ENCODE peak calls at places on chromosomes 13 and 19, in five cellular contexts. One of them, this sample, is unnamed.

GRCh38 chr19:51547397-51548212 is 16.1 kb upstream of the SIGLEC6 start:
- DNase-seq in H1: no peak
- DNase-seq in SK-N-SH: no peak
- DNase-seq in K562: peak
- DNase-seq in GM12878: no peak
- DNase-seq in this sample: no peak

GRCh38 chr19:1249298-1249989 is 1.1 kb downstream of the MIDN start:
- DNase-seq in H1: peak
- DNase-seq in SK-N-SH: peak
- DNase-seq in K562: peak
- DNase-seq in GM12878: no peak
- DNase-seq in this sample: peak

GRCh38 chr13:85091835-85092234 is 707.4 kb downstream of the SLITRK6 start:
- DNase-seq in H1: no peak
- DNase-seq in SK-N-SH: no peak
- DNase-seq in K562: no peak
- DNase-seq in GM12878: no peak
- DNase-seq in this sample: no peak

GRCh38 chr19:35000647-35001501 is 751 bp downstream of the GRAMD1A start:
- DNase-seq in H1: no peak
- DNase-seq in SK-N-SH: peak
- DNase-seq in K562: peak
- DNase-seq in GM12878: no peak
- DNase-seq in this sample: no peak

GRCh38 chr13:48318714-48319457 is 15.3 kb downstream of the RB1 start:
- DNase-seq in H1: no peak
- DNase-seq in SK-N-SH: no peak
- DNase-seq in K562: no peak
- DNase-seq in GM12878: no peak
- DNase-seq in this sample: no peak

GRCh38 chr19:41324921-41325639 is 15.1 kb downstream of the CCDC97 start:
- DNase-seq in H1: peak
- DNase-seq in SK-N-SH: peak
- DNase-seq in K562: peak
- DNase-seq in GM12878: no peak
- DNase-seq in this sample: no peak

GRCh38 chr19:5093297-5093858 is 124.5 kb downstream of the KDM4B start:
- DNase-seq in H1: no peak
- DNase-seq in SK-N-SH: no peak
- DNase-seq in K562: peak
- DNase-seq in GM12878: no peak
- DNase-seq in this sample: no peak

GRCh38 chr19:4695224-4695731 is 25.1 kb upstream of the MYDGF start:
- DNase-seq in H1: no peak
- DNase-seq in SK-N-SH: no peak
- DNase-seq in K562: no peak
- DNase-seq in GM12878: no peak
- DNase-seq in this sample: no peak

GRCh38 chr19:55333870-55334269 is 5.8 kb upstream of the KMT5C start:
- DNase-seq in H1: no peak
- DNase-seq in SK-N-SH: no peak
- DNase-seq in K562: no peak
- DNase-seq in GM12878: no peak
- DNase-seq in this sample: no peak

GRCh38 chr13:101019126-101019525 is 344.5 kb upstream of the TMTC4 start:
- DNase-seq in H1: no peak
- DNase-seq in SK-N-SH: no peak
- DNase-seq in K562: no peak
- DNase-seq in GM12878: no peak
- DNase-seq in this sample: no peak

GRCh38 chr19:52734340-52734892 is 428 bp downstream of the ZNF611 start:
- DNase-seq in H1: no peak
- DNase-seq in SK-N-SH: peak
- DNase-seq in K562: peak
- DNase-seq in GM12878: no peak
- DNase-seq in this sample: no peak

GRCh38 chr19:11273989-11274388 is 11.7 kb upstream of the DOCK6 start:
- DNase-seq in H1: no peak
- DNase-seq in SK-N-SH: no peak
- DNase-seq in K562: no peak
- DNase-seq in GM12878: no peak
- DNase-seq in this sample: no peak

GRCh38 chr19:47075941-47076340 is 27.5 kb upstream of the TMEM160 start:
- DNase-seq in H1: no peak
- DNase-seq in SK-N-SH: no peak
- DNase-seq in K562: no peak
- DNase-seq in GM12878: no peak
- DNase-seq in this sample: no peak

GRCh38 chr13:110525328-110526319 is 35.9 kb downstream of the RAB20 start:
- DNase-seq in H1: no peak
- DNase-seq in SK-N-SH: no peak
- DNase-seq in K562: no peak
- DNase-seq in GM12878: peak
- DNase-seq in this sample: no peak

GRCh38 chr13:101869553-101869952 is 417.1 kb downstream of the ITGBL1 start:
- DNase-seq in H1: no peak
- DNase-seq in SK-N-SH: no peak
- DNase-seq in K562: no peak
- DNase-seq in GM12878: no peak
- DNase-seq in this sample: no peak

GRCh38 chr19:30004403-30004802 is 62.4 kb downstream of the URI1 start:
- DNase-seq in H1: no peak
- DNase-seq in SK-N-SH: no peak
- DNase-seq in K562: no peak
- DNase-seq in GM12878: no peak
- DNase-seq in this sample: no peak

GRCh38 chr19:13428352-13428751 is 77.9 kb downstream of the CACNA1A start:
- DNase-seq in H1: peak
- DNase-seq in SK-N-SH: peak
- DNase-seq in K562: peak
- DNase-seq in GM12878: no peak
- DNase-seq in this sample: peak

GRCh38 chr19:4266253-4267000 is 12.6 kb upstream of the SHD start:
- DNase-seq in H1: no peak
- DNase-seq in SK-N-SH: no peak
- DNase-seq in K562: no peak
- DNase-seq in GM12878: no peak
- DNase-seq in this sample: no peak

GRCh38 chr19:2154587-2155075 is 3.3 kb upstream of the AP3D1 start:
- DNase-seq in H1: no peak
- DNase-seq in SK-N-SH: no peak
- DNase-seq in K562: no peak
- DNase-seq in GM12878: no peak
- DNase-seq in this sample: no peak

GRCh38 chr13:38866649-38867048 is 124.0 kb downstream of the STOML3 start:
- DNase-seq in H1: no peak
- DNase-seq in SK-N-SH: no peak
- DNase-seq in K562: no peak
- DNase-seq in GM12878: no peak
- DNase-seq in this sample: no peak

GRCh38 chr19:35438527-35438926 is 9.5 kb upstream of the FFAR2 start:
- DNase-seq in H1: no peak
- DNase-seq in SK-N-SH: no peak
- DNase-seq in K562: no peak
- DNase-seq in GM12878: no peak
- DNase-seq in this sample: no peak

GRCh38 chr19:18737954-18738351 is 53.2 kb downstream of the COMP start:
- DNase-seq in H1: no peak
- DNase-seq in SK-N-SH: no peak
- DNase-seq in K562: no peak
- DNase-seq in GM12878: no peak
- DNase-seq in this sample: no peak

GRCh38 chr13:92175330-92175729 is 776.9 kb downstream of the GPC5 start:
- DNase-seq in H1: no peak
- DNase-seq in SK-N-SH: peak
- DNase-seq in K562: no peak
- DNase-seq in GM12878: no peak
- DNase-seq in this sample: no peak

GRCh38 chr13:111245781-111246384 is 74.6 kb upstream of the TEX29 start:
- DNase-seq in H1: no peak
- DNase-seq in SK-N-SH: no peak
- DNase-seq in K562: no peak
- DNase-seq in GM12878: no peak
- DNase-seq in this sample: no peak

GRCh38 chr13:94557836-94558235 is 38.1 kb downstream of the TGDS start:
- DNase-seq in H1: no peak
- DNase-seq in SK-N-SH: no peak
- DNase-seq in K562: no peak
- DNase-seq in GM12878: no peak
- DNase-seq in this sample: no peak

GRCh38 chr13:94556646-94557045 is 39.3 kb downstream of the TGDS start:
- DNase-seq in H1: no peak
- DNase-seq in SK-N-SH: no peak
- DNase-seq in K562: no peak
- DNase-seq in GM12878: no peak
- DNase-seq in this sample: no peak

GRCh38 chr13:94559201-94559795 is 36.7 kb downstream of the TGDS start:
- DNase-seq in H1: no peak
- DNase-seq in SK-N-SH: no peak
- DNase-seq in K562: no peak
- DNase-seq in GM12878: no peak
- DNase-seq in this sample: no peak

GRCh38 chr13:94556016-94556415 is 39.9 kb downstream of the TGDS start:
- DNase-seq in H1: no peak
- DNase-seq in SK-N-SH: no peak
- DNase-seq in K562: no peak
- DNase-seq in GM12878: no peak
- DNase-seq in this sample: no peak

GRCh38 chr13:94558721-94559120 is 37.2 kb downstream of the TGDS start:
- DNase-seq in H1: no peak
- DNase-seq in SK-N-SH: no peak
- DNase-seq in K562: no peak
- DNase-seq in GM12878: no peak
- DNase-seq in this sample: no peak
- TF ChIP-seq JUND in H1: no peak
- TF ChIP-seq JUND in SK-N-SH: no peak
- TF ChIP-seq JUND in K562: no peak
- TF ChIP-seq JUND in GM12878: no peak
- TF ChIP-seq JUND in this sample: no peak

GRCh38 chr13:83716121-83716520 is 166.2 kb downstream of the SLITRK1 start:
- DNase-seq in H1: no peak
- DNase-seq in SK-N-SH: no peak
- DNase-seq in K562: no peak
- DNase-seq in GM12878: no peak
- DNase-seq in this sample: no peak
- TF ChIP-seq SIN3A in H1: no peak
- TF ChIP-seq SIN3A in SK-N-SH: no peak
- TF ChIP-seq SIN3A in K562: no peak
- TF ChIP-seq SIN3A in GM12878: no peak
- TF ChIP-seq SIN3A in this sample: no peak

GRCh38 chr13:94199135-94199534 is 280.3 kb downstream of the DCT start:
- DNase-seq in H1: no peak
- DNase-seq in SK-N-SH: no peak
- DNase-seq in K562: no peak
- DNase-seq in GM12878: no peak
- DNase-seq in this sample: no peak

GRCh38 chr13:94192576-94192975 is 286.9 kb downstream of the DCT start:
- DNase-seq in H1: peak
- DNase-seq in SK-N-SH: no peak
- DNase-seq in K562: no peak
- DNase-seq in GM12878: no peak
- DNase-seq in this sample: no peak

GRCh38 chr13:94195715-94196114 is 283.8 kb downstream of the DCT start:
- DNase-seq in H1: no peak
- DNase-seq in SK-N-SH: no peak
- DNase-seq in K562: no peak
- DNase-seq in GM12878: no peak
- DNase-seq in this sample: no peak

GRCh38 chr13:94198666-94199065 is 280.8 kb downstream of the DCT start:
- DNase-seq in H1: no peak
- DNase-seq in SK-N-SH: no peak
- DNase-seq in K562: no peak
- DNase-seq in GM12878: no peak
- DNase-seq in this sample: no peak

DNA sequence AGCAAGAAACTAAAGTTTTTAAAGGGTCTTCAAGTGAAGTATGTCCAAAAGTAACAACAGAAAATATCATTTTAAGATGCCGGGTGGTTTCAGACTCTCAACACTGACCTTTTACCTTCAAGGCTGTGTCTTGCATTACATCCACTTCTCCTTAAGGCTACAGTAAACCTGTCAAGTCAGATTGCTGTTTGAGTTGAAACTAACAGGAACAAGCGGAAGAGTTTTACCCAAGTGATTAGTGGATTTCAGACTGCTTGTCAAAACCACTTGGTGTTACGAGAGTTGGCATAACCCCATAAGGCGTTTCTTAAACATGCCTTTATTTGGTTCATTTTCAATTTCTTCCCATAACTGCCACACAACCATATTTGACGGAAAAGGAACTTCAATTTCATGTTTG is 283.1 kb downstream of the DCT start:
- DNase-seq in H1: no peak
- DNase-seq in SK-N-SH: no peak
- DNase-seq in K562: no peak
- DNase-seq in GM12878: no peak
- DNase-seq in this sample: no peak
- TF ChIP-seq JUND in H1: no peak
- TF ChIP-seq JUND in SK-N-SH: no peak
- TF ChIP-seq JUND in K562: no peak
- TF ChIP-seq JUND in GM12878: no peak
- TF ChIP-seq JUND in this sample: no peak

GRCh38 chr19:27762933-27763332 is 1450.0 kb downstream of the UQCRFS1 start:
- DNase-seq in H1: no peak
- DNase-seq in SK-N-SH: no peak
- DNase-seq in K562: no peak
- DNase-seq in GM12878: no peak
- DNase-seq in this sample: no peak
- TF ChIP-seq SIN3A in H1: no peak
- TF ChIP-seq SIN3A in SK-N-SH: no peak
- TF ChIP-seq SIN3A in K562: no peak
- TF ChIP-seq SIN3A in GM12878: no peak
- TF ChIP-seq SIN3A in this sample: no peak

DNA sequence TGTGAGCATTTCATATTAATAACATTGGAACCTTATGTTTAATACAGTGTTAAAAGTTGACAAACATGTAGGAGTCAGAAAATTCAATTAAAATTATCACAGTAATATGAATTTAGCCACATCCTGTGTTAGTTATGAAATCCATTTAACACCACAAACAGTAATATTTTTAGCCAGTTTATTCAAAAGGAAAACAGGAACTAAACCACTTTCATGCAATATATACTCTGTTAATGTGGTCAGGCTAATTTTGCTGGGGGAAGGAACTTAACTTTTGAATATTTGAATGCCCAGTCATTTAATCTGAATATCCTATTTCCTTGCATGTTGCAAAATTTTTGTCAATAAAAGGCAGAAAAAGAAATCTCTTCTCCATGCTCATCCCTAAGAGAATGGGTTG is 14.9 kb upstream of the ALOX5AP start:
- DNase-seq in H1: no peak
- DNase-seq in SK-N-SH: no peak
- DNase-seq in K562: no peak
- DNase-seq in GM12878: peak
- DNase-seq in this sample: no peak
- TF ChIP-seq JUND in H1: no peak
- TF ChIP-seq JUND in SK-N-SH: no peak
- TF ChIP-seq JUND in K562: no peak
- TF ChIP-seq JUND in GM12878: peak
- TF ChIP-seq JUND in this sample: no peak

GRCh38 chr13:54945978-54946377 is 1917.4 kb downstream of the OLFM4 start:
- DNase-seq in H1: no peak
- DNase-seq in SK-N-SH: no peak
- DNase-seq in K562: no peak
- DNase-seq in GM12878: no peak
- DNase-seq in this sample: no peak
- TF ChIP-seq SIN3A in H1: no peak
- TF ChIP-seq SIN3A in SK-N-SH: no peak
- TF ChIP-seq SIN3A in K562: no peak
- TF ChIP-seq SIN3A in GM12878: no peak
- TF ChIP-seq SIN3A in this sample: no peak

This sample was measured in HCT116.